ENCODE peak calls at places on chromosomes 2 and 18, in four cellular contexts. E is endodermal cell, P is endothelial cell of umbilical vein, R is pancreas. X is an unnamed sample.

GRCh38 chr2:155830817-155831579 is 501.5 kb downstream of the NR4A2 start:
- DNase-seq in E (no peak), P (no peak), R (no peak), X (no peak)

GRCh38 chr18:9918016-9918680 is 4.3 kb downstream of the VAPA start:
- DNase-seq in E (no peak), P (peak; percentile 92), R (no peak), X (no peak)

GRCh38 chr18:26768388-26768787 is 97.1 kb downstream of the AQP4 start:
- DNase-seq in E (no peak), P (no peak), R (no peak), X (no peak)

GRCh38 chr18:22466608-22467390 is 49.1 kb upstream of the CTAGE1 start:
- DNase-seq in E (no peak), P (peak; percentile 42), R (no peak), X (no peak)

GRCh38 chr2:64453710-64454315 is at the start of gene LGALSL:
- DNase-seq in E (peak; percentile 95), P (peak; percentile 66), R (peak; percentile 88), X (peak; percentile 91)

GRCh38 chr2:167196461-167197252 is 308.4 kb downstream of the XIRP2 start:
- DNase-seq in E (no peak), P (peak; percentile 54), R (no peak), X (no peak)

GRCh38 chr18:57154389-57154788 is 7.5 kb downstream of the BOD1L2 start:
- DNase-seq in E (no peak), P (no peak), R (no peak), X (no peak)

GRCh38 chr2:144607899-144608477 is 88.1 kb upstream of the ZEB2 start:
- DNase-seq in E (no peak), P (no peak), R (no peak), X (no peak)

GRCh38 chr2:194819367-194819766 is 837.7 kb upstream of the SLC39A10 start:
- DNase-seq in E (no peak), P (peak; percentile 51), R (no peak), X (no peak)

GRCh38 chr2:71930073-71930681 is 217.5 kb downstream of the CYP26B1 start:
- DNase-seq in E (peak; percentile 33), P (no peak), R (no peak), X (peak; percentile 67)

GRCh38 chr2:236160366-236161081 is 7.7 kb downstream of the GBX2 start:
- DNase-seq in E (peak; percentile 63), P (no peak), R (no peak), X (peak; percentile 66)

GRCh38 chr18:73752965-73753364 is 394.7 kb downstream of the FBXO15 start:
- DNase-seq in E (no peak), P (no peak), R (no peak), X (no peak)

GRCh38 chr18:77208969-77209368 is 40.7 kb upstream of the GALR1 start:
- DNase-seq in E (no peak), P (peak; percentile 57), R (no peak), X (no peak)

GRCh38 chr2:121902171-121902591 is 146.7 kb downstream of the TSN start:
- DNase-seq in E (peak; percentile 78), P (peak; percentile 17), R (no peak), X (no peak)

GRCh38 chr2:193502363-193503035 is 1307.8 kb upstream of the TMEFF2 start:
- DNase-seq in E (peak; percentile 96), P (no peak), R (no peak), X (peak; percentile 66)

GRCh38 chr2:108965540-108966299 is 23.3 kb downstream of the EDAR start:
- DNase-seq in E (no peak), P (no peak), R (no peak), X (no peak)

GRCh38 chr2:140027320-140027719 is 1247.1 kb upstream of the NXPH2 start:
- DNase-seq in E (peak; percentile 50), P (no peak), R (no peak), X (no peak)

GRCh38 chr18:39487932-39488331 is 1922.3 kb upstream of the CELF4 start:
- DNase-seq in E (no peak), P (no peak), R (no peak), X (no peak)

GRCh38 chr2:205763708-205764501 is 81.6 kb downstream of the NRP2 start:
- DNase-seq in E (peak; percentile 97), P (peak; percentile 94), R (peak; percentile 59), X (no peak)

GRCh38 chr18:74234326-74235171 is 57.2 kb downstream of the CYB5A start:
- DNase-seq in E (no peak), P (peak; percentile 7), R (no peak), X (no peak)

GRCh38 chr2:108182489-108182888 is 57.3 kb upstream of the SULT1C3 start:
- DNase-seq in E (peak; percentile 89), P (no peak), R (no peak), X (no peak)

GRCh38 chr2:37324786-37325624 is at the start of gene PRKD3:
- DNase-seq in E (peak; percentile 91), P (peak; percentile 72), R (peak; percentile 54), X (no peak)

GRCh38 chr2:179661986-179662385 is 199.4 kb downstream of the ZNF385B start:
- DNase-seq in E (no peak), P (no peak), R (no peak), X (no peak)

GRCh38 chr2:237075749-237076599 is 9.7 kb upstream of the COPS8 start:
- DNase-seq in E (peak; percentile 38), P (no peak), R (no peak), X (no peak)

GRCh38 chr2:149339324-149339723 is 8.9 kb downstream of the LYPD6 start:
- DNase-seq in E (no peak), P (no peak), R (no peak), X (no peak)

GRCh38 chr2:173872714-173873113 is 92.5 kb downstream of the SP3 start:
- DNase-seq in E (no peak), P (no peak), R (no peak), X (no peak)

GRCh38 chr18:50074404-50074803 is 120.5 kb downstream of the MYO5B start:
- DNase-seq in E (no peak), P (no peak), R (no peak), X (no peak)

GRCh38 chr2:2010266-2010665 is 266.0 kb upstream of the PXDN start:
- DNase-seq in E (peak; percentile 39), P (no peak), R (no peak), X (no peak)

GRCh38 chr2:2012505-2012904 is 268.2 kb upstream of the PXDN start:
- DNase-seq in E (peak; percentile 18), P (no peak), R (no peak), X (no peak)

GRCh38 chr2:2014251-2014761 is 270.0 kb upstream of the PXDN start:
- DNase-seq in E (peak; percentile 46), P (no peak), R (peak; percentile 56), X (no peak)

GRCh38 chr2:2016912-2017311 is 272.6 kb upstream of the PXDN start:
- DNase-seq in E (peak; percentile 42), P (no peak), R (no peak), X (no peak)

DNA sequence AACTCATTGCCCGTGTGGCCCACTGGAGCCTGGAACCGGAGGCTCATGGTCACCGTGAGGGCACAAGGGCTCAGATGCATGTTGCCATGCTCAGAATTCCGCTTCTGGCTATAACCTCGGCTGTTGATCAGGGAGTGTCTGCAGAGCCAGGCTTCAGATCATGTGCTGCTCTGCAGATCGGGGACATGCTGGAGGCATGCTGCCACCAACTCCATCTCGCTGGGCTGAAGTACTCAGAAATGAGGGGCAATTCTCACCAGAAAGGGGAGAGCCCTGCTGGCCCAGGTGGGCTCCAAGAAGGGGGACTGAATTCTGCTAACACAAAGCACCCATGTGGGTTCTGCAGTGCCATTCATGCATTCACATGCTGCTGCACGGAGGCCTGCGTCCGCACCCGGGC is 269.2 kb upstream of the PXDN start:
- DNase-seq in E (peak; percentile 51), P (no peak), R (no peak), X (no peak)
- TF ChIP-seq CTCF in E (no peak), P (no peak), R (no peak), X (no peak)

DNA sequence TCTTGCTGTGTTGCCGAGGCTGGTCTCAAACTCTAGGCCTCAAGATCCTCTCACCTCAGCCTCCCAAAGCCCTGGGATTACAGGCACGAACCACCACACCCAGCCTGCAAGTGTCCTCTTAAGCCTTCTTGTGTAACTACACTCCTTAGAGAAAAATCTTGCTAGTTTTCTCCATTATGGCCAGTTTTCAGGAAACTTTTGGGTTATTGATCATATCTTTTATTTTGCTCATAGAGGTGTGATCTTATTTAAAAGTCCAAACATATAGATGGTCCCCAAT is 2.4 kb downstream of the SOCS6 start:
- DNase-seq in E (no peak), P (no peak), R (no peak), X (no peak)
- H3K4me3 ChIP-seq in E (peak overlapping the region; percentile 99), P (no peak overlapping the region), R (no peak overlapping the region), X (no peak overlapping the region)

GRCh38 chr2:182929972-182930371 is 63.5 kb upstream of the FRZB start:
- DNase-seq in E (no peak), P (no peak), R (no peak), X (no peak)
- H3K36me3 ChIP-seq in E (peaks cover 61% of the 10 kb centered on the region), P (peaks cover 15% of the 10 kb centered on the region), R (no peaks in the 10 kb centered on the region), X (peaks cover 21% of the 10 kb centered on the region)

GRCh38 chr18:54776282-54776977 is 51.8 kb upstream of the RAB27B start:
- DNase-seq in E (no peak), P (peak; percentile 66), R (no peak), X (no peak)

GRCh38 chr18:54777118-54777791 is 51.0 kb upstream of the RAB27B start:
- DNase-seq in E (no peak), P (no peak), R (no peak), X (no peak)

GRCh38 chr18:54774423-54774822 is 53.9 kb upstream of the RAB27B start:
- DNase-seq in E (no peak), P (no peak), R (no peak), X (no peak)

GRCh38 chr18:54774971-54775665 is 53.2 kb upstream of the RAB27B start:
- DNase-seq in E (no peak), P (peak; percentile 11), R (peak; percentile 41), X (no peak)

GRCh38 chr18:54775686-54776085 is 52.6 kb upstream of the RAB27B start:
- DNase-seq in E (no peak), P (peak; percentile 68), R (peak; percentile 36), X (no peak)
- TF ChIP-seq CTCF in E (peak; percentile 58), P (peak; percentile 38), R (no peak), X (no peak)

DNA sequence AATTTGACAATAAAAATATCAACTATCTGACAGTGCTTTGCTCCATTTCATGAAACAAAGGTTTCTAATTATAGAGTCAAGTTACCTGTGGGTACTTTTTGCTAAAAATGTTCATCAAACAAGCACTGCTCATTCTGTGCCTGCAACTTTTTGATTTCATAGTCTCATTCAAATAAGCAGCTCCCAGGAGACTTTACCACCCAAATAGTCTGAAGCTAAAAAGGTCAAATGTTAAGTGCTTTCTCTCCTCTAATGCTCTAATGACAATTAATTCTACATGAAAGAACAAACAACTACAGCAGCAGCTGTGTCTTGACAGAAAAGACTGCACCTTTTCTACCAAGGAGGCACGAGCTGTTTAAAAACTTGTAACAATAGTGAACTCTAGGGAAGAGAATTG is 65.3 kb downstream of the CCDC93 start:
- DNase-seq in E (no peak), P (no peak), R (no peak), X (no peak)
- H3K4me3 ChIP-seq in E (no peak overlapping the region), P (no peak overlapping the region), R (no peak overlapping the region), X (no peak overlapping the region)

X was measured in spleen.